ENCODE peak calls at places on chromosome 5, in six cellular contexts. L, I, M, V, G and B are unnamed samples.

GRCh38 chr5:117829646-117830045 is 1158.7 kb downstream of the DTWD2 start:
- DNase-seq in G (no peak), V (no peak), L (no peak), M (no peak), I (no peak), B (no peak)

GRCh38 chr5:37214550-37214949 is 34.6 kb downstream of the CPLANE1 start:
- DNase-seq in I (no peak), M (no peak), G (no peak), V (no peak), L (no peak), B (no peak)

GRCh38 chr5:179793470-179794139 is at the start of gene LTC4S:
- DNase-seq in I (peak; percentile 52), G (peak; percentile 73), M (peak; percentile 46), L (peak; percentile 91), V (no peak), B (peak; percentile 29)

GRCh38 chr5:62640437-62640836 is 61.8 kb downstream of the LRRC70 start:
- DNase-seq in G (no peak), V (no peak), L (no peak), I (no peak), M (peak; percentile 13), B (no peak)

GRCh38 chr5:96743805-96744559 is 63.8 kb downstream of the ERAP1 start:
- DNase-seq in V (no peak), M (no peak), L (no peak), G (no peak), I (no peak), B (no peak)

GRCh38 chr5:171541380-171541779 is 121.9 kb downstream of the FGF18 start:
- DNase-seq in G (no peak), V (no peak), M (no peak), I (no peak), L (no peak), B (no peak)

GRCh38 chr5:71757590-71758543 is 38.8 kb downstream of the CARTPT start:
- DNase-seq in V (no peak), M (no peak), I (no peak), L (peak; percentile 63), G (peak; percentile 60), B (peak; percentile 56)

GRCh38 chr5:32713396-32714381 is 2.6 kb downstream of the NPR3 start:
- DNase-seq in M (no peak), G (peak; percentile 48), V (no peak), I (no peak), L (peak; percentile 68), B (peak; percentile 63)

GRCh38 chr5:25905646-25906045 is 1132.7 kb downstream of the CDH9 start:
- DNase-seq in V (no peak), M (no peak), G (no peak), I (no peak), L (no peak), B (no peak)

GRCh38 chr5:122149691-122150090 is 20.3 kb downstream of the ZNF474 start:
- DNase-seq in V (no peak), L (no peak), I (no peak), G (no peak), M (no peak), B (no peak)

GRCh38 chr5:121780406-121780805 is 71.3 kb upstream of the FTMT start:
- DNase-seq in L (no peak), I (no peak), V (no peak), G (no peak), M (no peak), B (no peak)

GRCh38 chr5:29157975-29158374 is 2035.5 kb upstream of the CDH6 start:
- DNase-seq in G (no peak), V (no peak), I (no peak), M (no peak), L (no peak), B (no peak)

GRCh38 chr5:144191998-144192397 is 21.3 kb downstream of the KCTD16 start:
- DNase-seq in I (no peak), V (no peak), L (no peak), G (peak; percentile 73), M (peak; percentile 4), B (no peak)

GRCh38 chr5:39209924-39210323 is 9.4 kb downstream of the FYB1 start:
- DNase-seq in G (no peak), V (no peak), M (no peak), I (peak; percentile 68), L (peak; percentile 66), B (no peak)

GRCh38 chr5:5492087-5492933 is 69.8 kb downstream of the ICE1 start:
- DNase-seq in V (no peak), I (peak; percentile 9), L (no peak), M (peak; percentile 26), G (peak; percentile 47), B (peak; percentile 57)

GRCh38 chr5:99379187-99379586 is 450.4 kb upstream of the CHD1 start:
- DNase-seq in G (no peak), L (no peak), M (no peak), V (no peak), I (no peak), B (peak; percentile 38)

GRCh38 chr5:77379558-77380061 is 112.5 kb downstream of the WDR41 start:
- DNase-seq in M (no peak), G (no peak), L (no peak), I (no peak), V (no peak), B (no peak)

GRCh38 chr5:10760033-10760975 is 730 bp downstream of the DAP start:
- DNase-seq in I (no peak), G (peak; percentile 60), M (no peak), V (no peak), L (peak; percentile 67), B (peak; percentile 63)

GRCh38 chr5:38381361-38381760 is 123.0 kb downstream of the EGFLAM start:
- DNase-seq in M (no peak), G (no peak), I (no peak), L (no peak), V (no peak), B (no peak)

GRCh38 chr5:100877277-100877676 is 25.8 kb downstream of the ST8SIA4 start:
- DNase-seq in I (no peak), G (no peak), V (no peak), M (no peak), L (no peak), B (no peak)